ENCODE peak calls at places on chromosomes 6 and 20, in four cellular contexts. O is Calu3, B is NCI-H146, D is ascending aorta. P is an unnamed sample.

GRCh38 chr6:158257425-158257759 is 54.9 kb upstream of the TULP4 start:
- DNase-seq in O (no peak), B (no peak), D (no peak), P (no peak)

GRCh38 chr20:23097636-23098580 is 11.8 kb upstream of the CD93 start:
- DNase-seq in O (no peak), B (no peak), D (peak), P (no peak)

GRCh38 chr20:58891076-58891685 is 38.7 kb downstream of the GNAS start:
- DNase-seq in O (peak), B (peak), D (no peak), P (peak)

GRCh38 chr20:3890410-3890751 is 1.2 kb downstream of the PANK2 start:
- DNase-seq in O (no peak), B (peak), D (no peak), P (peak)

GRCh38 chr20:50729925-50730764 is 1.2 kb upstream of the PARD6B start:
- DNase-seq in O (peak), B (peak), D (no peak), P (peak)

GRCh38 chr6:138001750-138002349 is 105.4 kb downstream of the PERP start:
- DNase-seq in O (peak), B (peak), D (no peak), P (peak)

GRCh38 chr6:125201961-125202729 is 48.6 kb downstream of the TPD52L1 start:
- DNase-seq in O (peak), B (no peak), D (no peak), P (peak)

GRCh38 chr6:133225560-133225959 is 15.6 kb upstream of the EYA4 start:
- DNase-seq in O (no peak), B (no peak), D (no peak), P (no peak)

GRCh38 chr6:125952764-125953501 is 3.6 kb upstream of the HINT3 start:
- DNase-seq in O (peak), B (peak), D (no peak), P (peak)

GRCh38 chr6:158286413-158286812 is 25.9 kb upstream of the TULP4 start:
- DNase-seq in O (no peak), B (no peak), D (no peak), P (no peak)

GRCh38 chr6:138454976-138455706 is 44.2 kb downstream of the NHSL1 start:
- DNase-seq in O (peak), B (no peak), D (no peak), P (no peak)